ENCODE peak calls at places on chromosome 12, in eight cellular contexts. E is tibial nerve; C is AG04450; N is stimulated activated CD8-positive, alpha-beta memory T cell treated with anti-CD3 and anti-CD28 coated beads, Interleukin-12 subunit alpha, Interleukin-12 subunit beta, amount 100 ng/mL, for 4 hours; X is GDM1; D is COR-L47; M is kidney tubule cell; H is uterus. G is an unnamed sample.

GRCh38 chr12:122646568-122647220 is 56.5 kb downstream of the HCAR2 start:
- DNase-seq in M (no peak), C (peak), X (peak), D (no peak), H (no peak), E (peak), N (peak), G (peak)

GRCh38 chr12:93050026-93050747 is 121.1 kb upstream of the EEA1 start:
- DNase-seq in M (no peak), N (no peak), D (no peak), C (peak), X (no peak), E (no peak), H (no peak), G (no peak)

GRCh38 chr12:18165422-18165871 is 75.5 kb upstream of the RERGL start:
- DNase-seq in H (no peak), N (no peak), M (peak), D (peak), E (no peak), X (no peak), C (no peak), G (no peak)

GRCh38 chr12:11688831-11689230 is 39.4 kb downstream of the ETV6 start:
- DNase-seq in E (no peak), N (no peak), X (no peak), C (no peak), D (no peak), M (no peak), H (no peak), G (no peak)

GRCh38 chr12:89899651-89900050 is 191.0 kb upstream of the ATP2B1 start:
- DNase-seq in C (no peak), X (no peak), H (no peak), E (no peak), M (no peak), D (no peak), N (no peak), G (no peak)

GRCh38 chr12:52506858-52507715 is 13.1 kb downstream of the KRT5 start:
- DNase-seq in H (no peak), X (peak), D (peak), M (peak), E (no peak), N (no peak), C (peak), G (no peak)

GRCh38 chr12:88127099-88127498 is 14.8 kb downstream of the CEP290 start:
- DNase-seq in C (no peak), M (no peak), D (no peak), E (no peak), X (no peak), N (no peak), H (no peak), G (no peak)

GRCh38 chr12:132170094-132170636 is 25.9 kb downstream of the NOC4L start:
- DNase-seq in M (no peak), E (no peak), D (no peak), C (no peak), N (no peak), H (no peak), X (no peak), G (no peak)

GRCh38 chr12:122130150-122130549 is 43.9 kb downstream of the IL31 start:
- DNase-seq in X (no peak), N (no peak), C (no peak), M (peak), D (no peak), E (no peak), H (no peak), G (no peak)

GRCh38 chr12:113461666-113462065 is 10.0 kb downstream of the LHX5 start:
- DNase-seq in C (no peak), M (peak), E (no peak), X (no peak), N (no peak), H (no peak), D (no peak), G (no peak)

GRCh38 chr12:3115078-3115477 is 37.9 kb downstream of the TSPAN9 start:
- DNase-seq in N (no peak), X (no peak), D (no peak), M (no peak), H (no peak), C (no peak), E (no peak), G (no peak)

GRCh38 chr12:16165506-16165905 is 112.0 kb downstream of the SLC15A5 start:
- DNase-seq in D (peak), X (no peak), E (peak), C (peak), H (peak), N (no peak), M (peak), G (no peak)

GRCh38 chr12:132385923-132386751 is 56.7 kb upstream of the GALNT9 start:
- DNase-seq in C (no peak), N (no peak), D (no peak), M (no peak), E (no peak), H (no peak), X (no peak), G (peak)

GRCh38 chr12:10205251-10205807 is 7.3 kb upstream of the GABARAPL1 start:
- DNase-seq in C (no peak), M (no peak), N (no peak), X (no peak), D (no peak), H (no peak), E (no peak), G (no peak)

GRCh38 chr12:121590476-121591143 is 9.8 kb upstream of the KDM2B start:
- DNase-seq in D (no peak), H (peak), M (peak), E (no peak), X (no peak), N (peak), C (no peak), G (no peak)

GRCh38 chr12:21334771-21335325 is at the start of gene SLCO1A2:
- DNase-seq in E (no peak), N (no peak), M (no peak), X (no peak), H (no peak), D (no peak), C (no peak), G (no peak)